ENCODE peak calls at places on chromosomes 13 and 19, in five cellular contexts. A is left cardiac atrium, I is GM20000, O is mammary epithelial cell, F is lung. Z is an unnamed sample.
A peak's percentile ranks its signal among the peaks of the same experiment; 100 is the strongest.

GRCh38 chr19:13103961-13104847 is 1.5 kb upstream of the LYL1 start:
- DNase-seq in O (no peak), A (peak; percentile 85), I (peak; percentile 86), F (peak; percentile 60), Z (peak; percentile 45)

GRCh38 chr13:100100115-100100879 is 11.4 kb downstream of the PCCA start:
- DNase-seq in I (no peak), F (no peak), O (peak; percentile 80), A (no peak), Z (peak; percentile 53)

GRCh38 chr13:111323950-111324651 is 3.7 kb downstream of the TEX29 start:
- DNase-seq in O (no peak), A (no peak), I (no peak), F (no peak), Z (peak; percentile 8)

GRCh38 chr19:55341191-55342043 is 1.7 kb downstream of the KMT5C start:
- DNase-seq in F (peak; percentile 60), I (peak; percentile 94), A (peak; percentile 82), O (peak; percentile 65), Z (peak; percentile 77)

GRCh38 chr19:47124937-47125668 is 5.5 kb upstream of the SAE1 start:
- DNase-seq in I (peak; percentile 49), O (peak; percentile 55), F (no peak), A (no peak), Z (no peak)

GRCh38 chr13:50460366-50460765 is 383.1 kb downstream of the DLEU7 start:
- DNase-seq in O (no peak), A (no peak), I (no peak), F (no peak), Z (no peak)

GRCh38 chr13:97302611-97303010 is 80.5 kb downstream of the MBNL2 start:
- DNase-seq in A (no peak), F (no peak), I (no peak), O (no peak), Z (no peak)

GRCh38 chr19:55232284-55232597 is 3.7 kb upstream of the TMEM86B start:
- DNase-seq in O (no peak), A (no peak), I (no peak), F (no peak), Z (no peak)

GRCh38 chr13:112877976-112878955 is 90.7 kb upstream of the MCF2L start:
- DNase-seq in A (no peak), O (no peak), I (no peak), F (no peak), Z (no peak)

GRCh38 chr19:44401108-44401786 is at the start of gene ZNF285:
- DNase-seq in A (peak; percentile 98), I (peak; percentile 62), O (peak; percentile 95), F (peak; percentile 88), Z (peak; percentile 84)

GRCh38 chr19:29483641-29483920 is 42.2 kb upstream of the VSTM2B start:
- DNase-seq in I (no peak), F (peak; percentile 17), A (no peak), O (no peak), Z (no peak)

GRCh38 chr19:3234800-3235199 is 10.3 kb downstream of the CELF5 start:
- DNase-seq in I (no peak), A (no peak), F (no peak), O (no peak), Z (no peak)

GRCh38 chr13:87280139-87280538 is 391.0 kb upstream of the SLITRK5 start:
- DNase-seq in F (no peak), A (no peak), I (no peak), O (no peak), Z (no peak)

GRCh38 chr19:10288662-10289166 is 1.0 kb upstream of the ICAM5 start:
- DNase-seq in A (no peak), O (no peak), F (peak; percentile 59), I (peak; percentile 85), Z (peak; percentile 37)

GRCh38 chr13:79490326-79490725 is 9.4 kb downstream of the NDFIP2 start:
- DNase-seq in I (no peak), A (no peak), O (no peak), F (no peak), Z (no peak)

GRCh38 chr19:17303940-17304267 is 679 bp upstream of the ABHD8 start:
- DNase-seq in O (no peak), A (no peak), F (peak; percentile 52), I (no peak), Z (no peak)

GRCh38 chr19:47240996-47241918 is 10.3 kb upstream of the BBC3 start:
- DNase-seq in F (peak; percentile 75), A (peak; percentile 79), O (peak; percentile 87), I (peak; percentile 88), Z (peak; percentile 89)

GRCh38 chr13:102035969-102036368 is 365.9 kb downstream of the FGF14 start:
- DNase-seq in I (no peak), O (no peak), F (no peak), A (no peak), Z (no peak)

GRCh38 chr13:110396913-110397379 is 89.9 kb downstream of the COL4A2 start:
- DNase-seq in A (peak; percentile 93), I (no peak), O (peak; percentile 97), F (peak; percentile 75), Z (peak; percentile 62)

GRCh38 chr19:31937983-31938382 is 407.4 kb upstream of the ZNF507 start:
- DNase-seq in O (no peak), F (no peak), I (no peak), A (no peak), Z (no peak)

GRCh38 chr19:4455742-4456565 is 1.6 kb downstream of the UBXN6 start:
- DNase-seq in F (no peak), I (no peak), O (peak; percentile 43), A (peak; percentile 53), Z (no peak)

Z was measured in stomach.